ENCODE peak calls at places on chromosomes 16 and 17, in six cellular contexts. R is fibroblast of lung, Z is body of pancreas, F is neural progenitor cell, H is HL-60, N is heart right ventricle. X is an unnamed sample. For H3K27me3, the result is how much of the 10 kb centered on the place peaks cover.

GRCh38 chr17:15442316-15443185 is 24.9 kb downstream of the CDRT4 start:
- DNase-seq in R (no peak), Z (no peak), F (no peak), H (no peak), N (no peak), X (no peak)

GRCh38 chr17:67496286-67496685 is 119.2 kb downstream of the PITPNC1 start:
- DNase-seq in R (no peak), Z (no peak), F (no peak), H (no peak), N (no peak), X (no peak)

GRCh38 chr17:56108811-56109284 is 44.4 kb upstream of the ANKFN1 start:
- DNase-seq in R (no peak), Z (no peak), F (no peak), H (no peak), N (no peak), X (no peak)

GRCh38 chr17:65228734-65229390 is 91.7 kb downstream of the RGS9 start:
- DNase-seq in R (peak), Z (no peak), F (no peak), H (no peak), N (no peak), X (no peak)

GRCh38 chr16:3049921-3050481 is 3.6 kb downstream of the MMP25 start:
- DNase-seq in R (no peak), Z (no peak), F (no peak), H (no peak), N (no peak), X (no peak)

GRCh38 chr17:35373984-35374765 is 754 bp upstream of the SLFN11 start:
- DNase-seq in R (peak), Z (peak), F (peak), H (no peak), N (peak), X (no peak)

GRCh38 chr16:48271728-48272127 is 24.4 kb upstream of the ABCC11 start:
- DNase-seq in R (peak), Z (no peak), F (no peak), H (no peak), N (no peak), X (no peak)

GRCh38 chr17:57726213-57726612 is 18.9 kb downstream of the CCDC182 start:
- DNase-seq in R (no peak), Z (no peak), F (no peak), H (no peak), N (no peak), X (no peak)

GRCh38 chr17:83041305-83041704 is 38.1 kb upstream of the METRNL start:
- DNase-seq in R (peak), Z (no peak), F (no peak), H (no peak), N (no peak), X (no peak)

GRCh38 chr17:29158515-29159275 is 21.5 kb downstream of the MYO18A start:
- DNase-seq in R (peak), Z (peak), F (no peak), H (no peak), N (no peak), X (no peak)

GRCh38 chr17:82399601-82400101 is 18.5 kb upstream of the HEXD start:
- DNase-seq in R (no peak), Z (no peak), F (no peak), H (peak), N (no peak), X (no peak)

GRCh38 chr16:49019826-49020401 is 261.7 kb downstream of the CBLN1 start:
- DNase-seq in R (no peak), Z (peak), F (no peak), H (no peak), N (no peak), X (no peak)

GRCh38 chr16:57537596-57538234 is 1.3 kb upstream of the CCDC102A start:
- DNase-seq in R (no peak), Z (no peak), F (no peak), H (peak), N (peak), X (no peak)

GRCh38 chr17:34588266-34588665 is 8.9 kb downstream of the TMEM132E start:
- DNase-seq in R (no peak), Z (no peak), F (no peak), H (no peak), N (no peak), X (no peak)

GRCh38 chr16:6643083-6643686 is 689.5 kb upstream of the RBFOX1 start:
- DNase-seq in R (peak), Z (peak), F (peak), H (peak), N (peak), X (peak)

GRCh38 chr16:56936491-56936890 is 4.5 kb downstream of the HERPUD1 start:
- DNase-seq in R (peak), Z (no peak), F (no peak), H (no peak), N (no peak), X (no peak)

GRCh38 chr16:67961551-67961957 is 6.9 kb downstream of the SLC12A4 start:
- DNase-seq in R (no peak), Z (peak), F (no peak), H (no peak), N (no peak), X (no peak)

GRCh38 chr16:72400257-72401078 is 228.5 kb upstream of the PMFBP1 start:
- DNase-seq in R (peak), Z (peak), F (peak), H (peak), N (peak), X (no peak)

GRCh38 chr17:81194941-81195901 is 27.5 kb downstream of the CEP131 start:
- DNase-seq in R (no peak), Z (no peak), F (no peak), H (no peak), N (peak), X (no peak)

GRCh38 chr16:47705268-47705667 is 244.1 kb downstream of the PHKB start:
- DNase-seq in R (peak), Z (no peak), F (no peak), H (no peak), N (no peak), X (no peak)

GRCh38 chr16:88713054-88713453 is 6.8 kb downstream of the CTU2 start:
- DNase-seq in R (no peak), Z (no peak), F (no peak), H (no peak), N (no peak), X (no peak)

GRCh38 chr17:77365584-77366186 is 224.9 kb downstream of the SEC14L1 start:
- DNase-seq in R (peak), Z (peak), F (no peak), H (no peak), N (peak), X (no peak)

GRCh38 chr16:73878616-73879015 is 418.0 kb upstream of the PSMD7 start:
- DNase-seq in R (peak), Z (no peak), F (peak), H (no peak), N (peak), X (no peak)

GRCh38 chr17:76137351-76138233 is 3.5 kb downstream of the FOXJ1 start:
- DNase-seq in R (no peak), Z (no peak), F (peak), H (no peak), N (no peak), X (no peak)

GRCh38 chr17:76135810-76136188 is 5.2 kb downstream of the FOXJ1 start:
- DNase-seq in R (no peak), Z (no peak), F (no peak), H (no peak), N (no peak), X (no peak)

GRCh38 chr17:76137026-76137350 is 4.1 kb downstream of the FOXJ1 start:
- DNase-seq in R (no peak), Z (no peak), F (no peak), H (no peak), N (no peak), X (no peak)

GRCh38 chr17:76134911-76135809 is 5.9 kb downstream of the FOXJ1 start:
- DNase-seq in R (no peak), Z (no peak), F (peak), H (no peak), N (no peak), X (no peak)

GRCh38 chr17:76136276-76137025 is 4.6 kb downstream of the FOXJ1 start:
- DNase-seq in R (no peak), Z (no peak), F (peak), H (no peak), N (no peak), X (no peak)
- H3K27me3 ChIP-seq in R (half or more), Z (under half), F (half or more), H (under half), N (half or more), X (under half)

GRCh38 chr17:75856062-75856681 is 1.0 kb upstream of the WBP2 start:
- DNase-seq in R (no peak), Z (peak), F (no peak), H (no peak), N (no peak), X (no peak)
- TF ChIP-seq CTCF in R (no peak), Z (peak), F (no peak), H (no peak), N (peak), X (no peak)

GRCh38 chr17:48973806-48974205 is 5.4 kb upstream of the GIP start:
- DNase-seq in R (no peak), Z (no peak), F (no peak), H (no peak), N (no peak), X (no peak)
- H3K27me3 ChIP-seq in R (under half), Z (under half), F (under half), H (under half), N (half or more), X (under half)

GRCh38 chr16:746637-747036 is 5.8 kb upstream of the CIAO3 start:
- DNase-seq in R (no peak), Z (no peak), F (no peak), H (no peak), N (no peak), X (no peak)

GRCh38 chr16:740764-741505 is at the start of gene CIAO3:
- DNase-seq in R (peak), Z (peak), F (peak), H (peak), N (peak), X (peak)

GRCh38 chr16:745739-746138 is 4.9 kb upstream of the CIAO3 start:
- DNase-seq in R (no peak), Z (no peak), F (peak), H (no peak), N (no peak), X (no peak)

GRCh38 chr16:741986-742629 is 1.3 kb upstream of the CIAO3 start:
- DNase-seq in R (no peak), Z (no peak), F (no peak), H (no peak), N (no peak), X (no peak)

DNA sequence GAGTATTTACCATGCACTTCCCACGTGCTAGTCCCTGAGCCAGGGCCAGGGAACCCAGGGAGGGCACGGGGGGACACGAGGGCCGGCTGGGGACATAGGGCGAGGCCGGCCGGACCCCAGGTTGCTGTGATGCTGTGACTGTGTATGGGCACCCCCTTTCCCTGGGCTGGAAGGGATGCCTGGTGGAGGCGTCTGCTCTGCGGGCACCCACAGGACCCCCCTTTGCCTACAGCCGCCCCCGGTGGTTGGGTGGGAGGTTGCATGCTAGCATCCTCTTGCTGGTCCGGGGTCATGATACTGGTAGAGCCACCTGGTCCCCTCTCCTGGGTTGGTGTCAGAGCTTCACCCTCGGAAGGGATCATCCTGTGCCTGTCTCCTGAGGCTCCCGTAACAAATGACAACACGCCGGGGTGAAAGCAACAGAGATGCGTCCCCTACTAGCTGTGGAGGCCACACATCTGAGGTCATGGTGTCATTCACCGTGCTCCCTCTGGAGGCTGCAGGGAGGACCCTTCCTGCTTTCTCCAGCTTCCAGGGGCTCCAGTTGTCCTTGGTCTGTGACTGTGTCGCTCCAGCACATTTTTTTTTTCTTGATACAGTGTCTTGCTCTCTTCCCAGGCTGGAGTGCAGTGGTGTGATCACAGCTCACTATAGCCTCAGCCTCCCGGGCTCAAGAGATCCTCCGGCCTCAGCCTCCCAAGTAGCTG is 3.1 kb upstream of the CIAO3 start:
- DNase-seq in R (no peak), Z (no peak), F (no peak), H (no peak), N (no peak), X (no peak)
- TF ChIP-seq CTCF in R (no peak), Z (no peak), F (peak), H (no peak), N (no peak), X (no peak)

DNA sequence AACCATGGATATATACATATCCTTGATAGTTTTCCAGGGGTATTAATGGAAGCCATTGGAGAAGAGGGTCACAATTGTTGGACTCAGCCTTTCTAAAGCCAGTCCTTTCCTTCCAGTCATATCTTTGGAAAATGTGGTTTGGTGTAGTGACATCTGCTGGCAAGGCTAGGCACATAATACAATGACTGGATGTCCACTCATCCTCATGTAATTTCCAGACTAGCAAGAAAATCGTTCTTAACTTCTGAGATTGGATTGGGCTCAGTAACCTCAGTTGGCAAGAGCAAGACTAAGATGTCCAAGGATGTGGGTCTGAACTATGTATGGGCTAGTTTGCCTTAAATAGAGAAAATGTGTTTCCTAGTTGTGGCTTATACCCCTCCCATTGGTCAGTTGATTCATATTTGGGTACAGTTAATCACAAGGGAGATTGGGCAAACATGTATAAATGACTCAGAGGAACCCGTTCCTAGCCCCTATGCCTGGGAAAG is 8.7 kb upstream of the KAT7 start:
- DNase-seq in R (peak), Z (peak), F (peak), H (no peak), N (peak), X (no peak)
- H3K27me3 ChIP-seq in R (under half), Z (under half), F (under half), H (under half), N (under half), X (under half)

DNA sequence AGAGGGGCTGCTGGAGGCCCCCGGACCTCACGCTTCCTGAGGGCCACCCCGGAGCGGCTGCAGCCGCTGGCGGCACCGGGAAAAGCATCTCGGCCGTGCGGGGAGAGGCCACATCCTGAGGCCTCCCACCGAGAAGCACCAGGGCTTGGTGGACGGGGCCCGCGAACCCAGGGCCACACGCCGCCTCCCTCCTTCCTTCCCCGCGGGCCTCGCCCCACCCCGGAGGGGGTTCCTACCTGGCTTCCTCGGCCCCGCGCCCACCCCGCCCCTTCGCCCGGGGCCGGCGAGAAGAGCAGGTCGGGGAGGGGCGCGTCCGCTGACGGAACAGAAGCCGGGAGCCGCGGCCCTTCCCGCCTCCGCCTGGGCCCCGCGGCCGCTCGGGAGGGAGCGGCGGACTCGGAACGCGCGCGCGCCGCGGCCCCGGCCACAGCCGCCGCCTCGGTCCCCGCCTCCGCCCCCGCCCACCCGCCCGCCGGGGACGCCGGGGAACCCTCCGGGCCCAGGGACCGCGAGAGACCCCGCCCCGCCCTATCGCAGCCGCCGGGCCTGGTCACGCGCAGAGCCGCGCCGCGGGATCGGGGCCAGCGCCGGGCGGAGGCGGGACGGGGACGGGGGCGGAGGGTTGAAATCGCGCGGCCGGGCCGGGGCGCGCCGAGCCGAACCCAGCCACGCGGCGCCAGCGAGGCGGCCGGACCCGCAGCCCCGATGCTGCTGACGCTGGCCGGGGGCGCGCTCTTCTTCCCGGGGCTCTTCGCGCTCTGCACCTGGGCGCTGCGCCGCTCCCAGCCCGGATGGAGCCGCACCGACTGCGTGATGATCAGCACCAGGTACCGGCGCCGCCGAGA is at the start of gene TLCD3A:
- DNase-seq in R (peak), Z (peak), F (peak), H (no peak), N (peak), X (peak)
- TF ChIP-seq CTCF in R (no peak), Z (no peak), F (no peak), H (no peak), N (no peak), X (no peak)

DNA sequence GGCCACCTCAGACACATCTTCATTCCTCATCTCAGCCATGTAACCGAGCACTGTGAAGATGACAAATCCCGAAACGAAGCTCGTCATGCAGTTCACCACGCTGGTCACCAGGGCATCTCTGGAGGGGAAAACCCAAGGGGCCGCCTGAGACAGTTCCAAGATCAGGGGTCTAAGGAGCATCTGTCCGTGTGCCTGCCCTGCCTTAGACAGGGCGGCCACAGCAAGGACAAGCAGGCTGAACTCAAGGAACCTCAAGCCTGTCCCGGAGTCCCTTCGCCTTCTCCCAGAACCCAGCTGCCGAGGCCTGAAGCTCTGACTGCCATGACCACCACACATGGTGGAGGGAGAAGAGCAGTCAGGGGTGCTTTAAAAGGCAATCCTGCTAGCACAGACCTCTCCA is 22.7 kb downstream of the SLC6A4 start:
- DNase-seq in R (no peak), Z (no peak), F (no peak), H (no peak), N (no peak), X (no peak)
- H3K27me3 ChIP-seq in R (under half), Z (under half), F (under half), H (under half), N (under half), X (under half)